ENCODE peak calls at places on chromosome 15, in six cellular contexts. E, J, L, U, C and F are unnamed samples.

GRCh38 chr15:57683481-57683880 is 23.0 kb upstream of the POLR2M start:
- DNase-seq in E (no peak), J (no peak), L (no peak), U (no peak), C (no peak), F (no peak)

GRCh38 chr15:52005748-52006701 is 13.0 kb upstream of the MAPK6 start:
- DNase-seq in E (no peak), J (no peak), L (no peak), U (no peak), C (no peak), F (no peak)

GRCh38 chr15:84731774-84732173 is 15.8 kb upstream of the SEC11A start:
- DNase-seq in E (no peak), J (no peak), L (no peak), U (no peak), C (no peak), F (peak)

GRCh38 chr15:83559310-83559966 is 94.5 kb upstream of the ADAMTSL3 start:
- DNase-seq in E (peak), J (no peak), L (peak), U (peak), C (peak), F (peak)

GRCh38 chr15:95247068-95247984 is 1016.0 kb downstream of the MCTP2 start:
- DNase-seq in E (no peak), J (no peak), L (no peak), U (peak), C (no peak), F (peak)

GRCh38 chr15:48796521-48796920 is 14.3 kb downstream of the CEP152 start:
- DNase-seq in E (no peak), J (no peak), L (no peak), U (no peak), C (no peak), F (no peak)

GRCh38 chr15:56042523-56042922 is 49.1 kb upstream of the NEDD4 start:
- DNase-seq in E (no peak), J (no peak), L (no peak), U (no peak), C (no peak), F (no peak)

GRCh38 chr15:68684476-68684875 is 105.7 kb downstream of the CORO2B start:
- DNase-seq in E (no peak), J (no peak), L (no peak), U (no peak), C (no peak), F (no peak)

GRCh38 chr15:39685999-39686613 is 96.5 kb downstream of the FSIP1 start:
- DNase-seq in E (peak), J (no peak), L (peak), U (peak), C (peak), F (peak)

GRCh38 chr15:101262551-101262950 is 10.7 kb upstream of the CHSY1 start:
- DNase-seq in E (no peak), J (no peak), L (no peak), U (no peak), C (no peak), F (no peak)

GRCh38 chr15:80514071-80514780 is 110.0 kb downstream of the ARNT2 start:
- DNase-seq in E (no peak), J (no peak), L (no peak), U (no peak), C (no peak), F (no peak)

GRCh38 chr15:64731012-64731806 is 44.2 kb downstream of the RBPMS2 start:
- DNase-seq in E (peak), J (peak), L (peak), U (peak), C (peak), F (peak)

GRCh38 chr15:99435761-99436346 is 129.9 kb upstream of the MEF2A start:
- DNase-seq in E (no peak), J (peak), L (no peak), U (no peak), C (no peak), F (no peak)

GRCh38 chr15:68333775-68334470 is 56.4 kb downstream of the FEM1B start:
- DNase-seq in E (no peak), J (peak), L (peak), U (no peak), C (no peak), F (no peak)